ENCODE peak calls at places on chromosome 21, in ten cellular contexts. K is AG08396; L is activated CD4-positive, alpha-beta T cell treated with anti-CD3 and anti-CD28 coated beads, Interleukin-2, amount 50 U/mL, for 24 hours; D is neural progenitor cell; J is NCI-H345; H is NCI-H2081; G is ACHN; N is sigmoid colon; V is non-pigmented ciliary epithelial cell; B is activated gamma-delta T cell treated with anti-CD3 and anti-CD28 coated beads, Interleukin-2, amount 50 U/mL, for 16 hours. T is an unnamed sample.

GRCh38 chr21:14773777-14774345 is 227.7 kb upstream of the SAMSN1 start:
- DNase-seq in N (peak; percentile 65), D (peak; percentile 76), G (peak; percentile 48), H (no peak), K (no peak), J (peak; percentile 17), V (peak; percentile 4), L (peak; percentile 22), B (peak; percentile 12), T (no peak)

GRCh38 chr21:34649400-34649799 is 19.4 kb upstream of the CLIC6 start:
- DNase-seq in D (no peak), G (no peak), J (no peak), N (no peak), V (no peak), K (no peak), H (no peak), B (no peak), L (no peak), T (no peak)

GRCh38 chr21:42317826-42318746 is 2.9 kb upstream of the TFF3 start:
- DNase-seq in J (peak; percentile 75), K (no peak), D (no peak), H (peak; percentile 17), L (no peak), G (no peak), V (no peak), N (peak; percentile 45), B (no peak), T (no peak)

GRCh38 chr21:41671212-41671762 is 95.6 kb downstream of the RIPK4 start:
- DNase-seq in V (no peak), B (no peak), G (no peak), H (no peak), D (no peak), J (no peak), L (no peak), K (no peak), N (no peak), T (no peak)

GRCh38 chr21:46159841-46160562 is 4.6 kb upstream of the FTCD start:
- DNase-seq in K (no peak), V (no peak), B (no peak), G (no peak), N (peak; percentile 51), J (no peak), D (no peak), H (no peak), L (no peak), T (no peak)

GRCh38 chr21:36260030-36260787 is 59.8 kb upstream of the MORC3 start:
- DNase-seq in L (no peak), V (no peak), J (peak; percentile 6), D (peak; percentile 37), N (no peak), H (peak; percentile 43), K (peak; percentile 70), G (peak; percentile 81), B (peak; percentile 14), T (peak; percentile 74)

GRCh38 chr21:15141236-15141970 is 76.6 kb upstream of the NRIP1 start:
- DNase-seq in L (no peak), N (no peak), K (no peak), G (peak; percentile 23), D (no peak), H (peak; percentile 7), J (no peak), V (no peak), B (no peak), T (no peak)

GRCh38 chr21:44742418-44743153 is 31.2 kb upstream of the TSPEAR start:
- DNase-seq in D (no peak), H (no peak), G (peak; percentile 29), B (no peak), K (no peak), V (no peak), N (no peak), J (peak; percentile 75), L (no peak), T (peak; percentile 14)

GRCh38 chr21:38645282-38645681 is 147.0 kb upstream of the ERG start:
- DNase-seq in L (no peak), K (peak; percentile 66), V (peak; percentile 83), G (no peak), N (no peak), B (no peak), D (no peak), J (no peak), H (no peak), T (peak; percentile 89)

T was measured in EH.